ENCODE peak calls at places on chromosome 7, in five cellular contexts. E is posterior cingulate gyrus, D is NCI-H1694, H is AG04449, F is LoVo. A is an unnamed sample.

GRCh38 chr7:29102554-29103151 is 43.7 kb downstream of the CPVL start:
- DNase-seq in F (peak; percentile 70), H (no peak), D (peak; percentile 64), E (peak; percentile 30), A (peak; percentile 82)

GRCh38 chr7:47817922-47818321 is 130.3 kb downstream of the PKD1L1 start:
- DNase-seq in D (peak; percentile 18), F (no peak), E (no peak), H (no peak), A (no peak)

GRCh38 chr7:65907501-65908198 is 34.8 kb downstream of the VKORC1L1 start:
- DNase-seq in E (no peak), F (no peak), D (no peak), H (no peak), A (no peak)

GRCh38 chr7:43485580-43485979 is 97.3 kb upstream of the STK17A start:
- DNase-seq in H (no peak), D (no peak), E (no peak), F (no peak), A (no peak)

GRCh38 chr7:74175270-74175803 is 1.2 kb downstream of the EIF4H start:
- DNase-seq in E (no peak), H (no peak), D (no peak), F (no peak), A (no peak)

GRCh38 chr7:128167316-128167691 is 73.8 kb upstream of the LEP start:
- DNase-seq in E (peak; percentile 63), H (peak; percentile 14), D (no peak), F (no peak), A (peak; percentile 41)

GRCh38 chr7:128266891-128267839 is 26.1 kb downstream of the LEP start:
- DNase-seq in H (peak; percentile 19), D (peak; percentile 87), E (peak; percentile 52), F (peak; percentile 30), A (peak; percentile 88)

GRCh38 chr7:50709151-50709550 is 73.5 kb downstream of the GRB10 start:
- DNase-seq in D (no peak), E (no peak), F (no peak), H (no peak), A (no peak)

GRCh38 chr7:74615933-74616780 is 41.4 kb upstream of the GTF2I start:
- DNase-seq in H (no peak), E (no peak), D (no peak), F (no peak), A (peak; percentile 65)

GRCh38 chr7:81155654-81156373 is 237.0 kb upstream of the SEMA3C start:
- DNase-seq in D (no peak), F (peak; percentile 80), E (no peak), H (no peak), A (no peak)

GRCh38 chr7:84684836-84685235 is 490.2 kb upstream of the SEMA3A start:
- DNase-seq in D (no peak), H (no peak), E (no peak), F (no peak), A (no peak)

GRCh38 chr7:2729893-2730716 is 42.1 kb downstream of the AMZ1 start:
- DNase-seq in H (no peak), E (peak; percentile 73), D (no peak), F (no peak), A (no peak)

GRCh38 chr7:20650782-20651181 is 35.3 kb downstream of the ABCB5 start:
- DNase-seq in H (no peak), E (no peak), D (no peak), F (no peak), A (no peak)

GRCh38 chr7:17917842-17918241 is 22.5 kb downstream of the SNX13 start:
- DNase-seq in E (no peak), F (no peak), H (no peak), D (no peak), A (no peak)

GRCh38 chr7:119197872-119198527 is 973.5 kb downstream of the ANKRD7 start:
- DNase-seq in H (no peak), F (peak; percentile 77), D (peak; percentile 69), E (no peak), A (peak; percentile 29)

GRCh38 chr7:152120210-152120609 is 94.7 kb downstream of the GALNT11 start:
- DNase-seq in D (no peak), H (no peak), F (no peak), E (no peak), A (no peak)

GRCh38 chr7:139618482-139619366 is 95.2 kb downstream of the CLEC2L start:
- DNase-seq in E (peak; percentile 67), D (peak; percentile 6), F (no peak), H (no peak), A (no peak)

A was measured in DMS 273 treated with DMSO at 0.1 percent for 48 hours.